ENCODE peak calls at places on chromosomes 11 and 22, in ten cellular contexts. P is adipocyte, I is upper lobe of right lung, Q is uterus, V is neural progenitor cell, Y is GM23248, R is Karpas-422, F is SK-N-SH, E is aorta, M is HAP-1. S is an unnamed sample.

GRCh38 chr11:77590194-77590591 is 440 bp downstream of the AQP11 start:
- DNase-seq in I (no peak), M (no peak), F (no peak), E (no peak), P (peak; percentile 48), V (peak; percentile 62), Y (peak; percentile 66), Q (peak; percentile 50), R (no peak), S (no peak)

GRCh38 chr22:41401781-41402648 is 20.3 kb downstream of the TEF start:
- DNase-seq in E (peak; percentile 71), F (peak; percentile 81), I (peak; percentile 86), Q (peak; percentile 40), V (peak; percentile 37), P (peak; percentile 91), Y (peak; percentile 82), M (no peak), R (peak; percentile 57), S (peak; percentile 54)

GRCh38 chr22:39727541-39727940 is 157.0 kb downstream of the CACNA1I start:
- DNase-seq in F (no peak), R (no peak), P (no peak), V (no peak), Y (no peak), E (no peak), I (peak; percentile 28), M (no peak), Q (no peak), S (no peak)

GRCh38 chr11:67418476-67419281 is 3.2 kb downstream of the CARNS1 start:
- DNase-seq in V (no peak), F (no peak), M (no peak), Y (no peak), Q (no peak), P (no peak), R (peak; percentile 80), E (no peak), I (no peak), S (peak; percentile 35)

GRCh38 chr11:8359521-8359920 is 95.8 kb upstream of the LMO1 start:
- DNase-seq in F (no peak), M (no peak), Q (no peak), V (no peak), R (no peak), Y (no peak), E (no peak), I (peak; percentile 48), P (no peak), S (no peak)

GRCh38 chr22:50700387-50701075 is 27.9 kb downstream of the SHANK3 start:
- DNase-seq in I (peak; percentile 58), M (no peak), R (no peak), V (no peak), F (no peak), Y (no peak), P (no peak), Q (no peak), E (peak; percentile 35), S (no peak)

GRCh38 chr22:47014946-47015345 is 252.5 kb downstream of the TBC1D22A start:
- DNase-seq in V (no peak), E (no peak), P (no peak), Y (no peak), F (no peak), Q (no peak), I (peak; percentile 40), M (no peak), R (no peak), S (no peak)

GRCh38 chr11:69010964-69011623 is 2.0 kb downstream of the MRGPRF start:
- DNase-seq in V (peak; percentile 91), F (peak; percentile 40), Y (peak; percentile 94), M (peak; percentile 86), I (peak; percentile 81), R (peak; percentile 83), P (peak; percentile 97), E (peak; percentile 88), Q (peak; percentile 88), S (no peak)

GRCh38 chr11:132202621-132203020 is 832.2 kb downstream of the NTM start:
- DNase-seq in Q (no peak), P (peak; percentile 44), M (no peak), E (no peak), Y (peak; percentile 53), F (no peak), I (no peak), R (no peak), V (no peak), S (no peak)

GRCh38 chr11:71420455-71421241 is 27.5 kb downstream of the DHCR7 start:
- DNase-seq in E (no peak), P (peak; percentile 47), F (peak; percentile 63), Q (no peak), I (no peak), R (peak; percentile 77), V (peak; percentile 79), M (peak; percentile 61), Y (peak; percentile 56), S (peak; percentile 48)

GRCh38 chr11:36583667-36584066 is 10.6 kb upstream of the IFTAP start:
- DNase-seq in Y (no peak), P (no peak), Q (no peak), M (no peak), V (no peak), E (no peak), I (no peak), R (no peak), F (no peak), S (no peak)

GRCh38 chr11:7421136-7421535 is 64.2 kb upstream of the OLFML1 start:
- DNase-seq in R (no peak), M (no peak), I (no peak), Q (no peak), E (no peak), Y (no peak), F (no peak), V (no peak), P (no peak), S (no peak)

GRCh38 chr22:46810856-46811786 is 48.7 kb downstream of the TBC1D22A start:
- DNase-seq in F (no peak), Y (no peak), R (no peak), Q (no peak), I (no peak), P (no peak), M (no peak), E (peak; percentile 16), V (no peak), S (no peak)

GRCh38 chr11:94183886-94184264 is 55.2 kb downstream of the PANX1 start:
- DNase-seq in I (peak; percentile 74), E (peak; percentile 71), Q (peak; percentile 51), F (peak; percentile 33), Y (peak; percentile 43), R (peak; percentile 91), M (peak; percentile 83), V (peak; percentile 73), P (peak; percentile 52), S (peak; percentile 32)

GRCh38 chr11:120524536-120525085 is 13.1 kb downstream of the GRIK4 start:
- DNase-seq in Y (no peak), I (peak; percentile 54), M (no peak), Q (no peak), P (no peak), E (no peak), R (no peak), V (no peak), F (no peak), S (no peak)
- H3K27me3 ChIP-seq in Y (peaks cover 3% of the 10 kb centered on the region), I (peaks cover 14% of the 10 kb centered on the region), M (no peaks in the 10 kb centered on the region), Q (no peaks in the 10 kb centered on the region), P (peaks cover 30% of the 10 kb centered on the region), E (no peaks in the 10 kb centered on the region), R (no peaks in the 10 kb centered on the region), V (no peaks in the 10 kb centered on the region), F (no peaks in the 10 kb centered on the region), S (no peaks in the 10 kb centered on the region)

DNA sequence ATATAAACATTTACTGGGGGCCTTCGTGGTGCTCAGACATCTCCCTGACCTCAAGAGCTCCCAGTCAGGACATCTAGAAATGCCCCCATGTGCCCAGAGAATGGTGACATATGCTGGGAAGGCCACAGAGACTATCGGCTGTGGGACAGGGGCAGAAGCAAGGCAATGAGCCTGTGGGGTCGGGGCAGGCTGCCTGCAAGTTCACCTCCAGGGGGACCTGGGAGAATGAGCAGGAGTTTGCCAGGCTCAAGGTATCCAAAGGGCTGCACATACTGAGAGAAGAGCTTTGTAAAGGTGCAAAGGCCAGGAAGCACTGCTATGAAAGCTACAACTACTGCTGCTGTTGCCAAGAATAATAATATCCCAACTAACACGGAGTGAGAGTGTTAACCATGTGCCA is 233.9 kb downstream of the TENM4 start:
- DNase-seq in I (no peak), R (no peak), E (no peak), M (no peak), Q (no peak), P (no peak), F (no peak), V (no peak), Y (no peak), S (no peak)
- H3K4me1 ChIP-seq in I (no peaks in the 10 kb centered on the region), R (no peaks in the 10 kb centered on the region), E (no peaks in the 10 kb centered on the region), M (no peaks in the 10 kb centered on the region), Q (no peaks in the 10 kb centered on the region), P (peaks cover 11% of the 10 kb centered on the region), F (no peaks in the 10 kb centered on the region), V (no peaks in the 10 kb centered on the region), Y (no peaks in the 10 kb centered on the region), S (no peaks in the 10 kb centered on the region)

GRCh38 chr22:48306785-48307570 is 1520.7 kb downstream of the BRD1 start:
- DNase-seq in F (no peak), V (no peak), P (no peak), Q (no peak), E (no peak), M (no peak), R (no peak), Y (no peak), I (no peak), S (no peak)

GRCh38 chr22:48309115-48309705 is 1518.5 kb downstream of the BRD1 start:
- DNase-seq in I (no peak), M (no peak), V (no peak), R (no peak), E (no peak), Q (no peak), P (no peak), F (no peak), Y (no peak), S (no peak)

GRCh38 chr22:48307941-48308340 is 1519.7 kb downstream of the BRD1 start:
- DNase-seq in Y (no peak), P (no peak), V (no peak), E (no peak), R (no peak), M (no peak), I (no peak), Q (no peak), F (no peak), S (no peak)

GRCh38 chr22:48305726-48306235 is 1521.9 kb downstream of the BRD1 start:
- DNase-seq in Q (no peak), I (no peak), V (no peak), M (no peak), E (no peak), P (no peak), R (no peak), Y (no peak), F (no peak), S (no peak)

DNA sequence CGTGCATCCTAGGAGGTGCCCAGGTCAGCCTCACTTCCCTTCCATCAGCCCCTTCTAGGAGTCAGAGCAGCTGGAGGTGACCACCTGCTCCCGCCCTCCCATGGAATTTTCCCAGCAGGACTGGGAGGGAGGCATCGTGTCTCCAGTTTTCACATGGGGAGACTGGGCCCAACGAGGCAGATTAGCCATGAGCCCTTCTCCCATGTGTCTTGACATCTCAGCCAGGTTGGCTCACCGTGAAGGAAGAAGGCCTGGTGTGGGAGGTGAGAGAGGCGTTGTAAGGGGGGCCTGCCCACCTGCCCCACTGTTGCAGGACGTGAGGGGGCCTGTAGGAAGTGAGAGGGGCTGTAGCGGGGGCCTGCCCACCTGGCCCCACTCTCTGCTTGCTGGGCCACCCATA is 1521.4 kb downstream of the BRD1 start:
- DNase-seq in I (no peak), V (no peak), E (no peak), F (no peak), M (no peak), Y (no peak), P (no peak), R (no peak), Q (no peak), S (no peak)
- H3K9me3 ChIP-seq in I (no peaks in the 10 kb centered on the region), V (no peaks in the 10 kb centered on the region), E (no peaks in the 10 kb centered on the region), F (no peaks in the 10 kb centered on the region), M (no peaks in the 10 kb centered on the region), Y (no peaks in the 10 kb centered on the region), P (no peaks in the 10 kb centered on the region), R (no peaks in the 10 kb centered on the region), Q (no peaks in the 10 kb centered on the region), S (no peaks in the 10 kb centered on the region)

GRCh38 chr11:72630104-72630852 is 43.9 kb downstream of the PDE2A start:
- DNase-seq in E (no peak), V (no peak), P (no peak), F (no peak), I (no peak), Y (no peak), M (no peak), R (no peak), Q (no peak), S (no peak)
- H3K27me3 ChIP-seq in E (no peaks in the 10 kb centered on the region), V (no peaks in the 10 kb centered on the region), P (peaks cover 66% of the 10 kb centered on the region), F (no peaks in the 10 kb centered on the region), I (no peaks in the 10 kb centered on the region), Y (no peaks in the 10 kb centered on the region), M (peaks cover 7% of the 10 kb centered on the region), R (no peaks in the 10 kb centered on the region), Q (no peaks in the 10 kb centered on the region), S (peaks cover 2% of the 10 kb centered on the region)

S was measured in SJCRH30.